ENCODE peak calls at places on chromosome X, in five cellular contexts. M, I, P, S and Y are unnamed samples.

GRCh38 chrX:111375747-111376146 is 36.2 kb downstream of the DCX start:
- DNase-seq in M (no peak), I (no peak), P (no peak), S (no peak), Y (no peak)

GRCh38 chrX:153610834-153611209 is 11.9 kb upstream of the CCNQ start:
- DNase-seq in M (no peak), I (no peak), P (no peak), S (no peak), Y (no peak)

GRCh38 chrX:40201486-40201885 is 103.7 kb upstream of the BCOR start:
- DNase-seq in M (no peak), I (no peak), P (no peak), S (no peak), Y (peak; percentile 66)

GRCh38 chrX:38632516-38632915 is 71.2 kb downstream of the TSPAN7 start:
- DNase-seq in M (no peak), I (no peak), P (no peak), S (no peak), Y (no peak)

GRCh38 chrX:88603237-88603636 is 143.8 kb upstream of the CPXCR1 start:
- DNase-seq in M (no peak), I (no peak), P (no peak), S (no peak), Y (no peak)

GRCh38 chrX:101931104-101931493 is 728 bp downstream of the ZMAT1 start:
- DNase-seq in M (peak; percentile 0), I (no peak), P (no peak), S (no peak), Y (no peak)

GRCh38 chrX:20954014-20954413 is 420.2 kb upstream of the CNKSR2 start:
- DNase-seq in M (no peak), I (no peak), P (no peak), S (no peak), Y (no peak)

GRCh38 chrX:44621088-44621487 is 78.4 kb upstream of the FUNDC1 start:
- DNase-seq in M (peak; percentile 3), I (no peak), P (no peak), S (no peak), Y (no peak)

GRCh38 chrX:40749874-40750273 is 14.5 kb upstream of the MED14 start:
- DNase-seq in M (no peak), I (no peak), P (no peak), S (no peak), Y (peak; percentile 65)

GRCh38 chrX:3526084-3526483 is 179.6 kb upstream of the MXRA5 start:
- DNase-seq in M (no peak), I (no peak), P (no peak), S (no peak), Y (no peak)

GRCh38 chrX:129065895-129066294 is 457.4 kb downstream of the SMARCA1 start:
- DNase-seq in M (no peak), I (no peak), P (no peak), S (no peak), Y (no peak)

GRCh38 chrX:39133971-39134370 is 332.7 kb downstream of the MID1IP1 start:
- DNase-seq in M (peak; percentile 4), I (no peak), P (peak; percentile 53), S (peak; percentile 5), Y (no peak)

GRCh38 chrX:37701588-37701987 is 16.0 kb downstream of the XK start:
- DNase-seq in M (no peak), I (no peak), P (no peak), S (no peak), Y (no peak)

GRCh38 chrX:151699746-151700145 is 4.5 kb downstream of the PRRG3 start:
- DNase-seq in M (no peak), I (no peak), P (no peak), S (no peak), Y (no peak)

GRCh38 chrX:789096-789495 is 158.5 kb downstream of the SHOX start:
- DNase-seq in M (no peak), I (no peak), P (no peak), S (no peak), Y (no peak)

DNA sequence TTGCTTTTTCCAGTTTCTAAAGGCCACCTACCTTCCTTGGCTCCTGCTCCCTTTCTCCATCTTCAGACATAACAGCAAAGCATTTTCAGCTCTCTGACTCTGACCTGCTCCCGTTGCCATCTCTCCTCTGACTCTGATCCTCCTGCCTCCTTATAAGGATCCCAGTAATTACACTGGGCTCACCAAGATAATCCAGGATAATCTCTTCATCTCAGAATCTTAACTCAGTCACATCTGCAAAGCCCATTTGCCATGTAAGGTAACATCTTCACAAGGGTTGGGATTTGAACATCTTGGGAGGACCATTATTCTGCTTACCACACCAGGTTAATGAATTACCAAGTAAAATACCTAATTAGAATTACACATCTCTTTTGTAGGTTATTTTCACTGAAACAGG is 41.3 kb upstream of the MAGED1 start:
- DNase-seq in M (no peak), I (no peak), P (no peak), S (no peak), Y (no peak)
- TF ChIP-seq MAX in M (no peak), I (no peak), P (no peak), S (no peak), Y (no peak)

DNA sequence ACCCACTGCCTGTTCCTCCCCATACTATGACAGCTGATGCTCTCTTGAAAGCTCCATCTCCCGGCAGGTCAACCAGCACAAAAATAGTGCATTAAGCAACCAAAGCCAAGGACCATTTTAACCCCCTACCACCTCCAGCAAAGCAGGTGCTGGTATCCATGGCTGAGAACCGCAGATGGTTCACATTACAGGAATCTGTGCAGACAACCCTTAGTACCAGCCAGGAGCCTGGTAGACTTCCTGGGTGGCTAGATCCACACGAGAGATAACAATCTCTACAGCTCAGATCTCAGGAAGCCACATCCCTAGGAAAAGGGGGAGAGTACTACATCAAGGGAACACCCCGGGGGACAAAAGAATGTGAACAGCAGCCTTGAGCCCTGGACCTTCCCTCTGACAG is 248.0 kb downstream of the FGF13 start:
- DNase-seq in M (no peak), I (no peak), P (no peak), S (no peak), Y (no peak)
- TF ChIP-seq MAX in M (no peak), I (no peak), P (no peak), S (no peak), Y (no peak)

GRCh38 chrX:77961063-77961462 is 8.4 kb downstream of the PGAM4 start:
- DNase-seq in M (no peak), I (no peak), P (no peak), S (no peak), Y (no peak)

GRCh38 chrX:77960567-77960966 is 8.9 kb downstream of the PGAM4 start:
- DNase-seq in M (no peak), I (no peak), P (no peak), S (no peak), Y (no peak)

GRCh38 chrX:77966361-77966760 is 3.1 kb downstream of the PGAM4 start:
- DNase-seq in M (no peak), I (no peak), P (no peak), S (no peak), Y (no peak)

DNA sequence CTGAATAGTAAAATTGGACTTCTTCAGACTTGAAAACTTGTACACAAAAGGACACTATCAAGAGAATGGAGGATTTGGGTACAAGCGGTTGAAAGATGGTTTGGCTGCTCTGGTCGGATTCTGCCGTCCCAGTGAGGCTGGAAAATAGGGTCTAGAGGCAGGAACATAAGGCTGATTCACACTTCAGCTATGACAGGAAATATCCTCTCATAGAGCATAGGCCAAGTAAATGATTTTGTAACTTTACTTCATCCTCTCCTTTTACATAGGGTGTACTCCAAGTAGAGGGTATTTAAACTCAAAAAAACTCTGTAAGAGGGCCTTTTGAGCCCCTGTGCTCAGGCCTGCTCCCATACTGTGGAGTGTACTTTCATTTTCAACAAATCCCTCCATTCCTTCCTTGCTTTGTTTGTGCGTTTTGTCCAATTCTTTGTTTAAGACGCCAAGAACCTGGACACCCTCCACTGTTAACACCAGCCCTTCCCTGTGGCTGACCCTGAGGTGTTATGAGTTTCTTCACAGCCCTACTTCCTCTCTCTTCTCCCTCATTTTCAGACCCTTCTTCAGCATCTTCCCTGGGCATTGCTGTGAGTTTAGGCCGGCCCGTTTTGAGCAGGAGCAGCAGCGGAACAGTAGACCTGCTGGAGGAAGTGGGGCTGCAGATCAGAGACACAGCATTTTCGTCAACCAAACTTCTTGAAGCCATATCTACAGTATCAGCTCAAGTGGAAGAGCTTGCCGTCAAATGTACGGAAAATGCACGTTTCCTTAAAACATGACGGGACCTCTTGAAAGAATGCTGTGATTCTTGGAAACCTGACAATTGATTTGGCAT is 7.2 kb downstream of the PGAM4 start:
- DNase-seq in M (no peak), I (no peak), P (no peak), S (no peak), Y (no peak)
- TF ChIP-seq MAX in M (no peak), I (no peak), P (no peak), S (no peak), Y (no peak)

GRCh38 chrX:80207327-80207726 is 192.8 kb downstream of the TBX22 start:
- DNase-seq in M (no peak), I (no peak), P (no peak), S (no peak), Y (no peak)

DNA sequence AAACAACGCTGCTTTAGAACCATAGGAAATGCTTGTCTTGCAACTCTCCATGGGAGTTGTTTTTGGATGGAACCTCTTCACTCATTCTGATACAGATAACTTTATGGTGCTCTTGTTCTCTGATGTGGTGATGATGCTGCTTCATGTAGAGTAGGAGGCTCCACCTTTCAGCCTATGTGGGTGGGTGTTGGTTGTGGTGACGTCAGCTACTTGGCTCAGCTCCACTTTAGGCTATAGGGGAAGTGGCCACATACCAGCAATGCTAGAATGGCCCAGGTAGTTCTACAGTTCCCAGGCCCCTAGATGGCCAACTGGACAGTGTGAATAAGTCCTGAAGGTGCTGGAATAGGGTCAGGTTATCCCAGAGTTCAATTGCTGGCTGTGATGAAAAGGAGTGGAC is 192.1 kb downstream of the TBX22 start:
- DNase-seq in M (no peak), I (no peak), P (no peak), S (no peak), Y (no peak)
- TF ChIP-seq MAX in M (no peak), I (no peak), P (no peak), S (no peak), Y (no peak)

DNA sequence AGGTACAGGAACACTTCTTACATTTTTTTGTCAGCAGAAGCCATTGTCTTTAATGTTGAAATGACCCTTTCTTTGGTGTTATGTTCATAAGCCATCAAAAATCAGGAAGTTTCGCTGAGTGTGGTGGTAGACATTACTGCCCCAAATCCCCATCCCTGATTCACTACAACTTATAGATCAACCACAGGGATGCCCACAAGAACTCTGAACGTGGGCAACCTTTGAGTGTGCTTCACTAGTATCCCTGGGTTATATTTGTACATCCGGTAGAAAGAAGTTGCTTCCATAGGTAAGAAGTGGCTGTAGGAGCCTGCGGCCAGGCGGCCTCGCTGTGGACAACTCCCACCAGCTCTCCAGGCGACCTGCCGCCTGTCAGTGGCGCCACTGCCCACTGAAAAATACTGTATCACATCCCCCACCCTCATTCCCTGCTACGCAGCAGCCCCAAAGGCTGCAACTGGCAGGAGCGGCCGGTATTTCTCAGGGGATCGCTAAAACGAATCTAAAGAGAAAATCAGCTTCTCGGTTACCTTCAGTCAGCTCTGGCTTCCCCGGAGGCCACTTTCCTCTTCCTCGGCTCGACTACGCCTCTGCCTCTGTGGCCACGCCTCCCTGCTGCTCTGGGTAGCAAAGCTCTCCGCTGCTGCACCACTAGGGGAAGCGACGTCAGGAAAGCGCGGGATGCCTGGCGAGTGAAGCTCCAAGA is 13.9 kb upstream of the ETDC start:
- DNase-seq in M (no peak), I (no peak), P (peak; percentile 73), S (no peak), Y (peak; percentile 9)
- TF ChIP-seq MAX in M (no peak), I (no peak), P (peak; percentile 29), S (no peak), Y (no peak)